ENCODE peak calls at places on chromosome 17, in six cellular contexts. R is mesendoderm, X is neuronal stem cell, F is IMR-90, C is mesenchymal stem cell, Y is trophoblast cell. H is an unnamed sample.

GRCh38 chr17:38578229-38578628 is 27.5 kb downstream of the SRCIN1 start:
- DNase-seq in R (peak), X (no peak), F (no peak), C (peak), Y (no peak), H (peak)

GRCh38 chr17:27384261-27384701 is 72.0 kb upstream of the KSR1 start:
- DNase-seq in R (peak), X (no peak), F (peak), C (peak), Y (peak), H (no peak)

GRCh38 chr17:40363480-40363838 is 1.1 kb downstream of the GJD3 start:
- DNase-seq in R (no peak), X (no peak), F (no peak), C (no peak), Y (no peak), H (no peak)

GRCh38 chr17:37682007-37682406 is 38.8 kb upstream of the DDX52 start:
- DNase-seq in R (no peak), X (no peak), F (no peak), C (no peak), Y (peak), H (no peak)

GRCh38 chr17:19418312-19418992 is 7.4 kb downstream of the RNF112 start:
- DNase-seq in R (peak), X (no peak), F (peak), C (peak), Y (no peak), H (peak)

GRCh38 chr17:71764507-71764906 is 356.3 kb upstream of the SOX9 start:
- DNase-seq in R (peak), X (peak), F (no peak), C (peak), Y (no peak), H (peak)

GRCh38 chr17:45791935-45792334 is 7.8 kb downstream of the CRHR1 start:
- DNase-seq in R (no peak), X (no peak), F (no peak), C (no peak), Y (no peak), H (no peak)

GRCh38 chr17:78378225-78379133 is at the start of gene PGS1:
- DNase-seq in R (peak), X (peak), F (peak), C (peak), Y (peak), H (peak)

GRCh38 chr17:2415081-2415480 is 14.2 kb upstream of the MNT start:
- DNase-seq in R (no peak), X (no peak), F (no peak), C (no peak), Y (no peak), H (no peak)

GRCh38 chr17:78719630-78720298 is 62.3 kb downstream of the CYTH1 start:
- DNase-seq in R (no peak), X (no peak), F (no peak), C (no peak), Y (no peak), H (no peak)

GRCh38 chr17:72334205-72334604 is 213.4 kb downstream of the SOX9 start:
- DNase-seq in R (peak), X (no peak), F (peak), C (peak), Y (no peak), H (no peak)

GRCh38 chr17:50267074-50267841 is 7.0 kb upstream of the TMEM92 start:
- DNase-seq in R (no peak), X (no peak), F (peak), C (no peak), Y (no peak), H (no peak)

GRCh38 chr17:78415821-78416301 is 37.4 kb downstream of the PGS1 start:
- DNase-seq in R (no peak), X (no peak), F (peak), C (peak), Y (peak), H (no peak)

GRCh38 chr17:59698143-59698542 is 9.1 kb downstream of the PTRH2 start:
- DNase-seq in R (no peak), X (no peak), F (no peak), C (no peak), Y (no peak), H (no peak)

GRCh38 chr17:48630925-48631692 is 5.0 kb upstream of the HOXB9 start:
- DNase-seq in R (peak), X (no peak), F (no peak), C (no peak), Y (no peak), H (peak)

GRCh38 chr17:48630009-48630924 is 4.1 kb upstream of the HOXB9 start:
- DNase-seq in R (no peak), X (no peak), F (no peak), C (no peak), Y (no peak), H (peak)

GRCh38 chr17:48633266-48633816 is 7.2 kb upstream of the HOXB9 start:
- DNase-seq in R (no peak), X (no peak), F (no peak), C (no peak), Y (no peak), H (peak)

GRCh38 chr17:48632579-48633265 is 6.6 kb upstream of the HOXB9 start:
- DNase-seq in R (peak), X (no peak), F (no peak), C (no peak), Y (no peak), H (peak)

GRCh38 chr17:48631693-48632578 is 5.8 kb upstream of the HOXB9 start:
- DNase-seq in R (peak), X (no peak), F (no peak), C (no peak), Y (no peak), H (peak)
- H3K27ac ChIP-seq in R (no peak), X (no peak), F (no peak), C (no peak), Y (no peak), H (no peak)

DNA sequence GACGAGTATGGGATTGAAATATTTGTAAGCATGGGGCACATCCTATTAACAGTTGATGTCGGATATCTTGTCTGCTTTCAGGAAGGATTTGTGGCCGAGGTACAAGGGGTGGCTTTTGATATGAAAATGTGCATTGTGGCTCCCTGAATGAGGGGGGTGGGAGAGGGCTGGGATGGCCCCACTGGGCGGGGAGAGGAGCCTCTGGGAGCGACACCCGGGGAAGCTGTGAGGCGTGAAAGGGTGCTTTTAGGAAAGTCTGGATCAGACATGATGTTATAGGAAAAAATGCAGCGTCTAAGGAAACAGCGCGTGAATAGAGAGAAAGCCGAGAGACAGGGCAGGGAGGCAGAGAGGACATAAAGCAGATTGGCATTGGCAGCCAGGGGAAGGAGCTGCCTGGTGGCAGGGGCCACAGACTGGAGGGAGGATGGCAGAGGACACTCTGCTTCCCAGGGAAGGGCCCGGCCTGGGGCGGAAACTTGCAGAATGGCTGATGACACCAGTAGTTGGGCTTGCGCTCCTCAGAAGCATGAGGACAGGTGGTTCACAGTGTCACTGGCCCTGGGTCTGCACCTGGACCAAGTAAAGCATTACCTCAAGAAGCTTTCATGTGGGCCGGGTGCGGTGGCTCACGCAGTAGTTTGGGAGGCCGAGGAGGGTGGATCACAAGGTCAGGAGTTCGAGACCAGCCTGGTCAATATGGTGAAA is 95.7 kb downstream of the NTN1 start:
- DNase-seq in R (no peak), X (no peak), F (no peak), C (no peak), Y (no peak), H (no peak)
- H2BK5ac ChIP-seq in R (no peak), X (no peak), F (no peak), C (no peak), Y (no peak), H (no peak)

GRCh38 chr17:64382184-64382583 is 8.5 kb downstream of the PECAM1 start:
- DNase-seq in R (no peak), X (no peak), F (no peak), C (no peak), Y (no peak), H (no peak)
- H3K27ac ChIP-seq in R (no peak), X (no peak), F (no peak), C (no peak), Y (no peak), H (no peak)

GRCh38 chr17:76382803-76383644 is 1.4 kb upstream of the SPHK1 start:
- DNase-seq in R (peak), X (peak), F (peak), C (peak), Y (peak), H (peak)
- H2BK5ac ChIP-seq in R (no peak), X (peak), F (peak), C (no peak), Y (peak), H (no peak)

DNA sequence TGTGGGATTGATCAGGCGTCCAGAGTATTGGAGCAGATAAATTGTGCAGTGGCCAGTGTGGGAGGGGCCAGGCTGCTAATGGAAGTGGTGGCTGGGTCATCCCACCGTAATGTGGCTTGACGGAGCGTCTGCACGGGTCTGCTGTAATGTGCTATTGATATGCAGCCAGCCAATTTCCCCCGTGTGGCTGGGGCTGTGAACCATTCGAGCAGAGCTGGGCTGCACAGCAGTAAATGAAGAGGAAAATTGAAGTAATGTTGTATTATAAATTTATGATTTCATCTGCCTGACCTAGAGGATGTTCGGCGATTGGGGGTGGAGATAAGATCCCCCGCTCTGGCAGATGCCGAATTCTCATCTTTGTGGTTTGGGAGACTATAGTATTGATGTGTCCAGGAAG is 121.5 kb downstream of the CCDC182 start:
- DNase-seq in R (no peak), X (no peak), F (no peak), C (no peak), Y (no peak), H (no peak)
- H3K27ac ChIP-seq in R (no peak), X (no peak), F (no peak), C (no peak), Y (peak), H (no peak)

DNA sequence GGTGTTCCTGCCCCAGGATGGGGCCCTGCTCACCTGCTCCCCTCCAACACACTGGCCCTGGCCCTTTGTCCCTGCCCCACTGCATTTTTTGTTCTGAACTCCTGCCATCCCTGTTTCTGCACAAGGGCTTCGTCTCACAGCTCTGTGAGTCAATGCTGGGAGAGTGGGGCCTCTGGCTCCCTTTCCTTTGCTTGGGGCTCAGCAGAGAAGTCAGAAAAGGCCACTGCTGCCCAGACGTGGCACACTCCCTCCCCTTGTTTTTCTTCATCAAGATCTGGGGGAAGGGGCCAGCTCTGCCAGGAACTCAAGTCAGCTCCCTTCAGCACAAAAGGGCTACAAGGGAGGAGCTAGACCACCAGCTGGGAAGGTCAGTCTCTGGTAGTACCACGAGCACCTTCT is 8.9 kb downstream of the PROCA1 start:
- DNase-seq in R (no peak), X (no peak), F (no peak), C (no peak), Y (no peak), H (no peak)
- H2BK5ac ChIP-seq in R (no peak), X (no peak), F (no peak), C (no peak), Y (no peak), H (no peak)